ENCODE peak calls at places on chromosomes 2 and 18, in eight cellular contexts. O is stomach; P is heart left ventricle; R is cardiac muscle cell; L is vagina; V is kidney; X is naive thymus-derived CD4-positive, alpha-beta T cell; S is neural progenitor cell. U is an unnamed sample. For H3K4me1 and H3K9me3, the result is how much of the 10 kb centered on the place peaks cover.

GRCh38 chr2:193580176-193580950 is 1385.6 kb upstream of the TMEFF2 start:
- DNase-seq in X (no peak), V (no peak), R (no peak), S (no peak), P (no peak), O (no peak), L (no peak), U (no peak)

GRCh38 chr2:83972123-83972522 is 487.0 kb downstream of the SUCLG1 start:
- DNase-seq in X (no peak), R (no peak), L (no peak), V (no peak), S (no peak), O (no peak), P (no peak), U (no peak)

GRCh38 chr18:57660961-57661360 is 39.3 kb upstream of the NARS1 start:
- DNase-seq in R (no peak), P (no peak), S (no peak), L (no peak), V (no peak), O (no peak), X (no peak), U (no peak)

GRCh38 chr2:75221872-75222271 is 22.6 kb upstream of the TACR1 start:
- DNase-seq in P (no peak), X (no peak), O (no peak), V (no peak), R (peak), S (no peak), L (no peak), U (no peak)

GRCh38 chr2:96305979-96306308 is 598 bp upstream of the SNRNP200 start:
- DNase-seq in O (no peak), V (no peak), S (no peak), R (no peak), P (no peak), L (no peak), X (no peak), U (no peak)

GRCh38 chr18:923144-923543 is 18.5 kb downstream of the ADCYAP1 start:
- DNase-seq in P (no peak), O (no peak), X (no peak), V (no peak), L (no peak), S (no peak), R (no peak), U (no peak)

GRCh38 chr2:29317077-29317517 is 201.9 kb downstream of the CLIP4 start:
- DNase-seq in X (no peak), L (no peak), S (no peak), V (no peak), O (no peak), R (peak), P (no peak), U (no peak)

GRCh38 chr2:240437861-240438809 is 2.7 kb downstream of the GPC1 start:
- DNase-seq in L (no peak), V (peak), X (peak), O (peak), R (peak), S (peak), P (peak), U (peak)

GRCh38 chr2:215933141-215933540 is 80.2 kb downstream of the MREG start:
- DNase-seq in L (no peak), O (no peak), S (no peak), X (no peak), V (no peak), R (no peak), P (no peak), U (no peak)

GRCh38 chr2:215931256-215931903 is 82.0 kb downstream of the MREG start:
- DNase-seq in O (peak), S (peak), L (no peak), V (no peak), R (peak), P (no peak), X (peak), U (no peak)

GRCh38 chr2:215929602-215930335 is 83.6 kb downstream of the MREG start:
- DNase-seq in P (no peak), L (no peak), S (no peak), V (no peak), O (no peak), R (no peak), X (no peak), U (no peak)

GRCh38 chr2:215930505-215931233 is 82.7 kb downstream of the MREG start:
- DNase-seq in O (no peak), S (no peak), P (no peak), L (no peak), R (no peak), V (no peak), X (no peak), U (no peak)
- H3K4me3 ChIP-seq in O (no peak), S (no peak), P (no peak), L (no peak), R (no peak), V (no peak), X (no peak), U (no peak)

GRCh38 chr2:223043164-223043941 is 8.6 kb upstream of the KCNE4 start:
- DNase-seq in O (no peak), R (no peak), X (no peak), L (peak), V (no peak), S (no peak), P (no peak), U (no peak)
- H3K4me1 ChIP-seq in O (under half), R (under half), X (under half), L (under half), V (under half), S (under half), P (under half), U (under half)

GRCh38 chr2:8306530-8307351 is 375.1 kb upstream of the ID2 start:
- DNase-seq in V (no peak), L (no peak), O (no peak), R (no peak), S (no peak), X (no peak), P (no peak), U (no peak)
- H3K9me3 ChIP-seq in V (under half), L (under half), O (under half), R (under half), S (under half), X (under half), P (under half), U (under half)

GRCh38 chr2:101305492-101306123 is 2.9 kb downstream of the RNF149 start:
- DNase-seq in S (no peak), O (no peak), L (no peak), X (no peak), V (no peak), P (no peak), R (no peak), U (no peak)
- H3K4me3 ChIP-seq in S (no peak), O (peak), L (peak), X (peak), V (peak), P (peak), R (peak), U (no peak)

DNA sequence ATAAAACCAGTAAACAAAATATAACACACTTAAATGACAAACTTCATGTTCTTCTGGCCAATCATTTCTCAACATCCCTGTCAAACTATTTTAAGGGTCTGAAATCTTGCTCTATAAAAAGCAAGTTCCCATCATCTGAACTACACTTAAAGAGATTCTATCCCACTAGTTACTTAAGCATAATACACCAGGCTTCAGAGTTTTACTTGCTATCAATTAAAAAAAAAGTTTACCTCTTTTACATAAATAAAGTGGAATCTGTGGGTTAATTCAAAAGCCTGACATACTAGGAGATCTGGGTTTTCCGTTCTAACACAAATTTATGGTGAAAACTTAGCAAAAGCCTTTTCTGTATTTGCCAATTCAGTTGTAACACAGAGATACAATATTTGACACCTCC is 1.9 kb downstream of the CLASP1 start:
- DNase-seq in R (no peak), S (no peak), P (no peak), V (no peak), L (no peak), O (no peak), X (no peak), U (no peak)
- H3K4me1 ChIP-seq in R (under half), S (under half), P (under half), V (under half), L (half or more), O (half or more), X (under half), U (under half)

GRCh38 chr2:203873461-203873860 is 5.9 kb downstream of the CTLA4 start:
- DNase-seq in V (no peak), S (no peak), O (no peak), P (no peak), R (no peak), L (no peak), X (no peak), U (no peak)
- H3K9me3 ChIP-seq in V (under half), S (under half), O (under half), P (under half), R (under half), L (under half), X (under half), U (under half)

DNA sequence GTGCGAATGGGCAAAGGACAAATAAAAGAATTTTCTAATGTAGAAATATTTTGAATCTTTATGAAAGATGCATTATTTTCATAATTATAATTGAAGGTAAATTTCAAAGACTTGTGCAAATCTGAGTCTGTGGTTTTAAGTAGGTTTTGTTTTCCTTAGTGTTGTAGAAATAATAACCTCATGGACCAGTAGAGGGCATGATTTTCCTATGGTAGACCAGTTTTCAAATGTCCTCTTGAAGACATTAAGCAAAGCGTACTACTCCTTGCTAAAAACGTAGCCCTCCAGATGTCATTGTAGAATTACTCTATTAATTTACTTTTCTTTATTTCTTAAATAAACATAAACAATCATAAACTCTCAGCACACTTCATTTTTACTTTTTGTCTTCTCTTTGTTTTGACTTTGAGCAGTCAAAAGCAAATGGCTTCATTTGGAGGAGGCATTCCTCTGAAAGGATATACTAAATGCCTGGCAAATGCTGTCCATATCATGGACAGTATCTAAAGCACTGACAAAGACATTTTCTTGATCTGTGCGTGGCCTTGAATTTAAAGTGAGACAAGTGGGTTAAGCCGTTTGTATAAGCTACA is 85.8 kb upstream of the FAM237A start:
- DNase-seq in S (peak), P (no peak), L (no peak), R (peak), O (no peak), V (no peak), X (peak), U (no peak)
- H3K4me3 ChIP-seq in S (no peak), P (no peak), L (no peak), R (no peak), O (no peak), V (no peak), X (no peak), U (no peak)

GRCh38 chr2:219245899-219246230 is 586 bp downstream of the STK16 start:
- DNase-seq in R (no peak), P (no peak), V (no peak), L (no peak), O (no peak), X (no peak), S (no peak), U (no peak)

GRCh38 chr2:219246559-219246958 is 1.3 kb downstream of the STK16 start:
- DNase-seq in X (no peak), V (peak), S (no peak), L (no peak), P (no peak), O (no peak), R (no peak), U (no peak)

GRCh38 chr2:219248845-219249202 is 3.5 kb downstream of the STK16 start:
- DNase-seq in R (no peak), X (no peak), O (no peak), S (no peak), V (no peak), P (no peak), L (no peak), U (no peak)

GRCh38 chr2:219249203-219249980 is 3.7 kb upstream of the TUBA4B start:
- DNase-seq in O (peak), X (peak), S (no peak), V (peak), R (no peak), L (no peak), P (peak), U (peak)

DNA sequence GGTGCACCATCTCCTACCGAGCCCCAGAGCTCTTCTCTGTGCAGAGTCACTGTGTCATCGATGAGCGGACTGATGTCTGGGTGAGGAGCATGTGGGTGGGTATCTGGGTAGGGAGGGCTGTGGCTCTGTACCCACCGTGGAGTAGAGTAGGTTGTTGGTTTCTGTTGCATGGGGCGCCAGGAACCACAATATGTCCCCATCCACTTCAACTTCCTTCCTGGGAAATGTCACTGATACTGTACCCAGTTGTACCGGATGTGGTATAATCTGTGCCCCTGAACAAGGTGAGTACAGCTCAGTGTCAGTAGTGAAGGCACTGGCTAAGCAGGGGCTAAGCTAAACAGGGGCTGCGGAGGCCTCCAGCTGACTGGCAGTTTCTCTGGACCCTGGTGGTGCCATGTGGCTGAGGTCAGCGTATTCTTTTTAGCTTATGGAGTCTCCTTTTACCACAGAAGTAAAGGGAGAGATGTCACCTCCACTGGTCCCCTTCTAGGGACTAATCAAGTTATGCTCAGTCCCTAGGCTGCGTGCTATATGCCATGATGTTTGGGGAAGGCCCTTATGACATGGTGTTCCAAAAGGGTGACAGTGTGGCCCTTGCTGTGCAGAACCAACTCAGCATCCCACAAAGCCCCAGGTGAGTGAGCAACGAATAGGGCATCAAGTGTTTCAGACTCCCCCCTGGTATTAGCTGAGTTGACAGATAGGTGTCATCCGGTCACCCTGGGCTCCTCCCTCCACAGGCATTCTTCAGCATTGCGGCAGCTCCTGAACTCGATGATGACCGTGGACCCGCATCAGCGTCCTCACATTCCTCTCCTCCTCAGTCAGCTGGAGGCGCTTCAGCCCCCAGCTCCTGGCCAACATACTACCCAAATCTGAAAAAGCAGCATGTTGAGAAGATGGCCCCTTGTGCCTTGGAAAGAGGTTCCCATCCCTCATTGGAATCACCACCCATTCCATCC is 2.7 kb downstream of the STK16 start:
- DNase-seq in L (no peak), P (no peak), X (peak), O (peak), S (no peak), R (no peak), V (peak), U (no peak)
- H3K4me1 ChIP-seq in L (half or more), P (under half), X (half or more), O (half or more), S (under half), R (under half), V (half or more), U (half or more)

DNA sequence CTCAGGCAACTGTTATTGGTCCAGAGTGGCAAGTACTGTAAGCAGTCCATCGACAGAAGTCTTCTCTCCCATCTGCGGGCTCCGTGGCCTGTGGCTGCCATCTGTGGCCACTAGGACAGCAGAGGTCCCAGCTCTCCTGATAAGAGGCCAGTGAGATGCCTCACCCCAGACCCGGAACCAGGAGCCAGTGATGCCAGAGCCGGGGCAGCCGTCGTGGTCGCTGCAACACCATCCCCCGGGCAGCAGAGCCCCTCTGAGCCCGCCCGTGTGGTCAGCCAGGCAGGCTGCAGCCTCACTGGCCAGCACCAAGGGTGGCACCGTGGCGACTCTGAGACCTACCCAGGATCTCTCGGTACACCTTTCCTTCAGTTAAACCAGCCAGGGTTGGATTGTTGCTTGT is 8.7 kb downstream of the GPR148 start:
- DNase-seq in R (no peak), S (no peak), O (no peak), L (no peak), V (no peak), X (no peak), P (no peak), U (peak)
- H3K9me3 ChIP-seq in R (under half), S (under half), O (under half), L (under half), V (under half), X (under half), P (under half), U (under half)

GRCh38 chr2:182064024-182064880 is 78.6 kb downstream of the PPP1R1C start:
- DNase-seq in V (peak), X (no peak), L (no peak), S (no peak), R (no peak), O (no peak), P (no peak), U (no peak)

GRCh38 chr2:182068811-182069210 is 83.2 kb downstream of the PPP1R1C start:
- DNase-seq in X (no peak), R (no peak), L (no peak), V (no peak), S (no peak), P (no peak), O (no peak), U (no peak)

GRCh38 chr2:182066439-182067061 is 80.9 kb downstream of the PPP1R1C start:
- DNase-seq in V (no peak), O (no peak), S (no peak), X (no peak), L (no peak), P (no peak), R (no peak), U (no peak)

GRCh38 chr2:182069416-182069815 is 83.8 kb downstream of the PPP1R1C start:
- DNase-seq in R (no peak), L (no peak), P (no peak), S (no peak), X (no peak), V (no peak), O (no peak), U (no peak)

DNA sequence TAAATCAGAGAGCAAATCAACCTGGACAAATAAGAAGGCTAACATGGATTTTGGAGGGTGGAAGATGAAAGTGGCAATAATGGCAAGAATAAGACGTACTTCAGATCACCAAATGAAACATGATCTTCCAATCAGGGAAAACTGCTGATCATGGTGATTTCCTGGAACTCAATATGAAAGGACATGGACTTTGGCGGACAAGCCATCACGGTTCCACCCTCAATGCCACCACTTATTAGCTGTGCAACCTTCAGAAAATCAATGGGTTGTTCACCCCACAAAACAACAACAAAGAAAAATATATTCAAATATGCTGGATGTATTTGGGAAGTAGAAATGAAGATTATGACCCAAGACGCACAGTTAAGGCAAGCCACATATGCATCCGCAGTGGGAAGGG is 81.7 kb downstream of the PPP1R1C start:
- DNase-seq in S (no peak), X (no peak), R (no peak), P (no peak), O (no peak), V (no peak), L (no peak), U (no peak)
- H3K4me3 ChIP-seq in S (no peak), X (no peak), R (no peak), P (no peak), O (no peak), V (no peak), L (no peak), U (no peak)

U was measured in left lung.